ENCODE peak calls at places on chromosomes 13 and 19, in ten cellular contexts. K is left lung; X is testis; Q is tibial artery; I is neural progenitor cell; D is heart right ventricle; T is pancreas; B is CD8-positive, alpha-beta T cell; F is effector memory CD4-positive, alpha-beta T cell; R is adrenal gland. Y is an unnamed sample. For H3K36me3, the result is how much of the 10 kb centered on the place peaks cover.

GRCh38 chr13:30697177-30697953 is 38.0 kb upstream of the ALOX5AP start:
- DNase-seq in K (no peak), D (no peak), R (no peak), X (no peak), B (no peak), T (no peak), Q (peak), I (no peak), F (no peak), Y (no peak)

GRCh38 chr19:45676851-45677263 is 8.8 kb downstream of the GIPR start:
- DNase-seq in B (peak), T (peak), I (no peak), D (no peak), K (peak), X (no peak), Q (no peak), R (no peak), F (peak), Y (peak)

GRCh38 chr13:24564881-24565280 is 52.3 kb upstream of the PARP4 start:
- DNase-seq in B (no peak), D (no peak), Q (no peak), T (no peak), X (no peak), F (no peak), I (no peak), K (no peak), R (no peak), Y (no peak)

GRCh38 chr19:12723643-12724426 is at the start of gene TNPO2:
- DNase-seq in I (peak), K (peak), F (peak), T (peak), X (peak), B (peak), Q (no peak), D (peak), R (peak), Y (no peak)

GRCh38 chr13:39133781-39134180 is 95.5 kb downstream of the NHLRC3 start:
- DNase-seq in R (no peak), F (no peak), K (no peak), T (no peak), D (no peak), X (no peak), I (no peak), B (no peak), Q (no peak), Y (no peak)

GRCh38 chr19:17855333-17856152 is 4.2 kb upstream of the RPL18A start:
- DNase-seq in T (peak), Q (peak), K (peak), D (peak), I (peak), F (peak), R (peak), X (peak), B (peak), Y (peak)

GRCh38 chr19:10866495-10866894 is 4.9 kb upstream of the CARM1 start:
- DNase-seq in Q (no peak), B (no peak), R (no peak), D (no peak), X (no peak), K (no peak), I (no peak), T (no peak), F (no peak), Y (no peak)

GRCh38 chr19:33152178-33152577 is 20.3 kb downstream of the WDR88 start:
- DNase-seq in D (no peak), Q (no peak), K (no peak), F (no peak), B (no peak), R (no peak), T (no peak), X (no peak), I (no peak), Y (no peak)

GRCh38 chr19:39320948-39321831 is 527 bp upstream of the LRFN1 start:
- DNase-seq in Q (no peak), T (no peak), K (no peak), R (no peak), I (no peak), F (no peak), D (no peak), B (no peak), X (no peak), Y (no peak)

GRCh38 chr13:52800856-52801255 is 47.6 kb downstream of the PCDH8 start:
- DNase-seq in T (no peak), X (no peak), I (no peak), K (no peak), R (no peak), Q (no peak), B (no peak), D (no peak), F (no peak), Y (no peak)

GRCh38 chr19:1434040-1434366 is 4.2 kb upstream of the RPS15 start:
- DNase-seq in F (no peak), D (no peak), X (no peak), I (no peak), B (no peak), R (no peak), Q (no peak), T (peak), K (no peak), Y (no peak)
- H3K36me3 ChIP-seq in F (half or more), D (half or more), X (under half), I (under half), B (under half), R (under half), Q (half or more), T (half or more), K (half or more), Y (half or more)

DNA sequence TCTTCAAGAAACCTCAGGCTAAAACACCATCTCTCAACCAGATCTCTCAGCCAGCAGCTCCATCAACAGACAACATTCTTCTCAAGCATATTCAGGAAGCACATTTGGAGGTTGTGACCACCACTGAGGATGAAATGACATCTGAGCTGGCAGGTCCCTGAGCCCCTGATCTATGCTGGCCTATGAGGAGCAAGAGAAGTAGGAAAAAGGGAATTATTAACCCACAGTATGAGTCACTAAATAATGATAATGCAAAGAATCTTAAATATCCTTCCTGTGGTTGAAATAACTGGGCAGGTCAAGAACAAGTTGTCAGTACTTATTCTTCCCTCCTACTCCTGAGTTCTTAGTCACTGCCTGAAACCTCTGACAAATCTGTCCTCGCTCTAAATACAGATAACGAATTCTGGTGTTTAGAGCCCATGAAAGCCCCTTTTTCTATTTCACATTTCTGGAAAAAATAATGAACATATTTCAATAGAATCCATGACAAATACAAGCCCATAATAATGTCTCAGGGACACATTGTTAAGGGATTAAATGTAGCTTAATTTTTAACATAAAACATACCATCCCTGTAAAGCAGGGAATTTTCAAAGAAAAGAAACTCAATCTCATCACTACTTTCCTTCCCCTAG is 225.8 kb upstream of the IRS2 start:
- DNase-seq in R (no peak), B (no peak), X (no peak), F (no peak), Q (no peak), T (no peak), D (no peak), K (no peak), I (no peak), Y (no peak)
- H3K36me3 ChIP-seq in R (under half), B (under half), X (under half), F (under half), Q (under half), T (under half), D (under half), K (under half), I (under half), Y (under half)

DNA sequence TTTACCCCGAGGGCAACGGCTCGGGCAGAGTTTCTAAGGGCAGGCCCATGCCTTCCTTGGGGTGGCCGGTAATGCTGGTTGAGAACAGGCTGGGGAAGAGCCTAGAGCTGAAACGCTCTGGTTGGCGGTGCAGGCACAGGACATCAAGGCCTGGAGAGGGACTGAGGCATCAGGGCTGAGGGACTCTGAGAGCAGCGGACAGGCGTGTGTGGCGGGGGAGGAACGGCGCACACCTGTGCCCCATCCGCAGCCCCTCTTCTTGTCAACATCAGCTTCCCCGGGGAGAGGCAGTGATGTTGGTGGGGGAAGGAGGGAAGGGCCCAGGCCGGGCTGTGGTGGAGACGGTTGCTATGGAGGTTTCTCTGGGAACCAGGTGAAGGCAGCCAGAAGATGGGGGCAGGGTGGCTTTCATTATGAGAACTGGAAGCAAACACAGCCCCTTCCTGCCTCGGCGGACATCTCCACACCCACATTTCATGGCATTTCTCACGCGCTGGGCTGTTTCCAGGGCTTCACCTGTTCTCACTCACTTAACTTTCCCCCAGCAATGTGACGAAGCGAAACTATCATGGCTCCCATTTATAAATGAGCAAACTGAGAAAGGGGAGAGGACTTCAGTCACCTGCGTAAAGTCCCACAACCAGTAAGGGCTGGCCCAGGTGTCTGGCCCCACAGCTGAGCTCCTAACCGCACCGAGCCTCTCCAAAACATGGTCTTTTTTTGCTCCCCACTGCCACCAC is 8.2 kb upstream of the ATF5 start:
- DNase-seq in K (peak), I (no peak), B (no peak), D (no peak), T (no peak), F (no peak), Q (no peak), R (no peak), X (no peak), Y (no peak)
- H3K36me3 ChIP-seq in K (half or more), I (under half), B (under half), D (half or more), T (under half), F (under half), Q (half or more), R (under half), X (under half), Y (half or more)

DNA sequence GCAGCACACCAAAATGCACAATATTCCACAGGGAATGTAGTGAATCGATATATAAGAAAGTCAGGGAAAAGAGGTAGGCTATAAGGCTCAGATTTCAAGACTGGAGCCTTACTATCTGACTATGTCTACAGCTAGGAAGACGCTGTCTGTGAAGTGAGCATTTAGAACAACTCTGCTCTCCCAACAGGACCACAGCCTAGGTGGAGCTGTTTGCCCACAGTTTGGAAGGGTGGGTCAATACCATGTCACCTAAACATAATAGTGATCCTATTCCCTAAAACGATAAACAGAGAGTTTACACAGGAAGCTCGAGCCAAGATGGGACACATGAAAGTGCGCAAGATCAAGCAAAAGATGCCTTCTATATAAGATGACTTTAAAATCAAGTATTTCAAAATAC is 2486.0 kb upstream of the PCDH20 start:
- DNase-seq in B (no peak), I (peak), Q (no peak), X (no peak), D (no peak), T (no peak), R (no peak), K (no peak), F (no peak), Y (no peak)
- H3K36me3 ChIP-seq in B (under half), I (under half), Q (under half), X (under half), D (under half), T (under half), R (under half), K (under half), F (under half), Y (under half)

GRCh38 chr13:54845351-54845965 is 1816.8 kb downstream of the OLFM4 start:
- DNase-seq in B (no peak), F (no peak), R (no peak), X (no peak), T (no peak), I (peak), D (no peak), Q (no peak), K (no peak), Y (no peak)
- H3K36me3 ChIP-seq in B (under half), F (under half), R (under half), X (under half), T (under half), I (under half), D (under half), Q (under half), K (under half), Y (under half)

DNA sequence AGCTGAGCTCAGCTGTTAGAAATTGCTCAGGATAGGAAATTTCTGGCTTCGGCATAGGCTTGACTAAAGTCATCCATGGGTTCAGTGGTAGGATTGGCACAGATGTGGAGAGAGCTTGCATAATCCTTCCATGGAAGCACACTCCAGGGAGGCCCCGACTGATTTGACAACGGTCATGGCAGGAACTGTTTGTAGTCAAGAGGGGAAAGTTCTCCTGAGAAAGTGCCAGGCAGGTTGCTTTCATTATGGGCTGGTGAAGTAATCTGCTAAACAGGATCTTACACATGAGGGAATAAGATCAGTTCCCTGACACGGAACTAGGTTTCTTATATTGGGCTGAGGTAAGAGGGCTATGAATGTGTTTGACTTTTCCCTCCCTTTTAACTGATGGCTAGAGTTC is 120.1 kb downstream of the RGCC start:
- DNase-seq in Q (peak), R (no peak), K (no peak), B (no peak), D (peak), I (no peak), X (no peak), T (no peak), F (no peak), Y (peak)
- H3K36me3 ChIP-seq in Q (under half), R (under half), K (under half), B (under half), D (under half), I (under half), X (under half), T (under half), F (under half), Y (under half)

GRCh38 chr13:98474292-98474691 is 102.6 kb downstream of the STK24 start:
- DNase-seq in Q (peak), R (no peak), T (no peak), D (no peak), X (no peak), K (no peak), I (no peak), F (no peak), B (no peak), Y (no peak)

GRCh38 chr13:98475521-98475920 is 101.4 kb downstream of the STK24 start:
- DNase-seq in Q (no peak), D (no peak), F (no peak), K (peak), T (no peak), I (peak), B (no peak), X (no peak), R (no peak), Y (peak)

GRCh38 chr13:98474761-98475160 is 102.1 kb downstream of the STK24 start:
- DNase-seq in B (no peak), I (no peak), R (no peak), X (no peak), Q (peak), T (no peak), F (no peak), K (peak), D (no peak), Y (no peak)

GRCh38 chr13:98476538-98476966 is 100.4 kb downstream of the STK24 start:
- DNase-seq in F (peak), B (peak), R (peak), X (no peak), I (no peak), K (peak), D (no peak), Q (no peak), T (peak), Y (peak)

DNA sequence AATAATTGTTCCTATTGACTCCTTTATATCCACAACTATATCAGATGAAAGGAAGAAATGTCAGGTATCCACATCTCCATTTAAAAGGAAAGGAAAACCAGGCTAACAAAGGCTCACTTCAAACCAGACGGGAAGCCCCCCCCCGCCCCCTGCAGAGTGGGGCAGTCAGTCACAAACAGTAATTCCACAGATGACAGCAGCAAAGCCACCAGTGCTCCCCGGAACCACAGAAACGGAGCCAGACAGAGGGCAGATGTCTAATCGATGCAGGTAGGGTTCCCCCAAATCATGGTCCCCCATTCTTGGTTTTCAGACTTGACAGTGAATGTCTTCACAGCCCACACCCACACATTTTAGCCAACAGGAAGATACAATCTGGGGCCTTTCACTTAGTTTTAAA is 100.8 kb downstream of the STK24 start:
- DNase-seq in X (no peak), F (peak), T (no peak), D (no peak), Q (no peak), R (no peak), K (no peak), I (peak), B (no peak), Y (no peak)
- H3K36me3 ChIP-seq in X (under half), F (under half), T (under half), D (under half), Q (under half), R (under half), K (under half), I (under half), B (under half), Y (under half)

GRCh38 chr13:98658131-98658530 is 81.2 kb upstream of the STK24 start:
- DNase-seq in K (no peak), Q (no peak), B (no peak), D (peak), I (no peak), X (no peak), R (no peak), F (no peak), T (no peak), Y (no peak)
- H3K36me3 ChIP-seq in K (under half), Q (under half), B (under half), D (under half), I (under half), X (under half), R (under half), F (under half), T (under half), Y (under half)

Y was measured in lower lobe of right lung.